ENCODE peak calls at places on chromosomes 12 and 14, in five cellular contexts. Q is K562, D is HepG2, C is HCT116, H is GM12878. O is an unnamed sample.

GRCh38 chr12:12779529-12779928 is 5.9 kb upstream of the APOLD1 start:
- DNase-seq in Q (no peak), D (peak), C (no peak), H (no peak), O (no peak)

GRCh38 chr12:48968467-48968866 is 3.1 kb downstream of the WNT10B start:
- DNase-seq in Q (no peak), D (no peak), C (no peak), H (no peak), O (no peak)

GRCh38 chr12:120257041-120257821 is 8.3 kb downstream of the PXN start:
- DNase-seq in Q (no peak), D (no peak), C (no peak), H (no peak), O (no peak)

GRCh38 chr12:3040663-3041544 is 36.3 kb upstream of the TSPAN9 start:
- DNase-seq in Q (no peak), D (no peak), C (no peak), H (no peak), O (no peak)

GRCh38 chr12:22043943-22044342 is 2.1 kb upstream of the CMAS start:
- DNase-seq in Q (no peak), D (no peak), C (no peak), H (no peak), O (no peak)

GRCh38 chr14:74902941-74903705 is 19.9 kb downstream of the RPS6KL1 start:
- DNase-seq in Q (no peak), D (no peak), C (no peak), H (no peak), O (no peak)

GRCh38 chr12:30795660-30796507 is 41.1 kb upstream of the CAPRIN2 start:
- DNase-seq in Q (peak), D (peak), C (peak), H (no peak), O (peak)

GRCh38 chr12:26787125-26787495 is 45.9 kb downstream of the ITPR2 start:
- DNase-seq in Q (no peak), D (no peak), C (no peak), H (no peak), O (no peak)

GRCh38 chr12:100128509-100128908 is 14.2 kb downstream of the BLTP3B start:
- DNase-seq in Q (no peak), D (peak), C (no peak), H (no peak), O (no peak)

GRCh38 chr12:28316067-28316466 is 125.8 kb downstream of the CCDC91 start:
- DNase-seq in Q (no peak), D (no peak), C (no peak), H (no peak), O (no peak)

DNA sequence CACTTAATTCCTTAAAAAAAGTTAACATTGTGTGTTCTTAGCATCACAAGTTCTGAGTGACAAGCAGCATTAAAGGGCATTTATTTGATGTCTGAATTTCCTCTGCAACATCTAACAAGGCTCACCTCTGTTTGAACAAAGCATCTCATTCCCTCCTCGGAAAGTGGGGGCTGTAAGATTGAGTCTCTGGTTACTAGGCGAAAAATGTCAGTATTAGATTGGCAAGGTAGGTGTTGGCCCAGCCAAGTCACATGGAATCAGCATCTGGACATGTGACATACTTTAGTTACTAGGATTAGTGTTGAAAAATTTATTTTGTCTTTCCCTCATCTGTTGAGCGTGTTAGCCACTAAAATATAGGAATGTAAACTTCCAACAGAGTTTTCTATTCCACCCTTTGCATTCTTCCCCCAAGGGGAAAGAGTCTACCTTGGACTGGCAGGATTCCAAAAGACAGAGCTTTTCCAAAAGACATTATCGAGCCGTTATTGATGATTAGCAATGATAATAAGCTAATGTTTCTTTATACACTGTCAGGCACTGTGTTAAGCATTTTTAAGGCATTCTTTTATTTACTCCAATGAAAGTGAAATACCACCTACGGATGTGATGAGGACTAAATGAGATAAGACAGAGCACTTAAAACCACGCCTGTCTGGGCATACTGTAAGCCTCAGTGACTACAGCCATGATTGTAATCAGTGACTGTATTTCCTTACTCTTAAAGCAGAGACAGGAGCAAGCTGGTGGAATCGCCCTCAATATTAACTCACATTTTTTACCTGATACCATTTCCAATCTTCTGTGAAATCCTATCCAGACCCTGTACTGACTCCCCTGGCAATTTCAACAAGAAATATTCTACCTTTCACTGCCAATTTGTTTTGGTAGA is 195.0 kb upstream of the BTG1 start:
- DNase-seq in Q (no peak), D (no peak), C (no peak), H (no peak), O (no peak)
- TF ChIP-seq ZNF274 in Q (no peak), D (no peak), C (no peak), H (no peak), O (no peak)

GRCh38 chr12:1594045-1594294 is 411 bp downstream of the FBXL14 start:
- DNase-seq in Q (no peak), D (no peak), C (no peak), H (no peak), O (no peak)
- TF ChIP-seq SIN3A in Q (no peak), D (no peak), C (no peak), H (no peak), O (no peak)

GRCh38 chr14:64723691-64724577 is 19.7 kb downstream of the PLEKHG3 start:
- DNase-seq in Q (no peak), D (no peak), C (no peak), H (no peak), O (no peak)
- TF ChIP-seq ZNF274 in Q (no peak), D (no peak), C (no peak), H (no peak), O (no peak)

DNA sequence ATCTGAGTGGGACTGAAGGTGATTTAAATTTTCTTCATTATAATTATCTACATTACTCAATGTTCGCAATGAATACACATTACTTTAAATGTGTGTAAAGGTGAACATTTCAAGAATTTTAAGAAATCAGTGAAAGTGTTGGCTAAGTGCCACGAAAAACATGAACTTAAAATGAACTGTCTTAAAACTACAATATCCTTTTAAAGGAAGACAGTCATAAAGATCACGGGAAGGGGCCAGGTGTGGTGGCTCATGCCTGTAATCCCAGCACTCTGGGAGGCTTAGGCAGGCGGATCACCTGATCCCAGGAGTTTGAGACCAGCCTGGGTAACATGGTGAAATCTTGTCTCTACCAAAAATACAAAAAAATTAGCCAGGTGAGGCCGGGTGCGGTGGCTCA is 11.2 kb downstream of the MOK start:
- DNase-seq in Q (no peak), D (no peak), C (no peak), H (no peak), O (no peak)
- TF ChIP-seq SIN3A in Q (no peak), D (no peak), C (no peak), H (no peak), O (no peak)

DNA sequence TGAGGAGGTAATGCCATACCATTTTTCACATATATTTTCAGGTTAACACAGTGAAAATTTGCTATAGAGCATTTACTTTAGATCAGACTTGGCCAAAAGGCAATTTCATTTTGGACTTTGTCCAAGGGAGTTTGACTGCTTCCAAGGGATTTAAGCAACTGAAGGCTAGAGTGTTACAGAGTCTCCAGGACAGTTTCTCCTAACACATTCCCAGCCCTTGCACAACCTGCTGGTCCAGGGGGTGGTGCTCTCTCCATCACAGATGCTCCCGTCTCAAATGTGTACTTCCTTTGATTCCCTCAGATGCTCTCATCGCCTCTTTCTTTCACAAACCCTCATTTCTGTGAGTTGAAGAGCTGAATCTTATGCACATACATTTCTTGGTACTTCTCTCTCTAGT is 143.1 kb downstream of the TPH2 start:
- DNase-seq in Q (no peak), D (no peak), C (no peak), H (no peak), O (no peak)
- TF ChIP-seq ZNF274 in Q (no peak), D (no peak), C (no peak), H (no peak), O (no peak)

O was measured in H1.